ENCODE peak calls at places on chromosomes 13 and 19, in ten cellular contexts. U is tibial artery, A is dorsolateral prefrontal cortex, K is brain microvascular endothelial cell, H is heart right ventricle, J is colonic mucosa, N is left ventricle myocardium inferior, S is bronchial epithelial cell, L is heart left ventricle, G is psoas muscle. D is an unnamed sample. For H3K27me3, the result is how much of the 10 kb centered on the place peaks cover.

GRCh38 chr13:49499889-49500660 is 4.3 kb downstream of the PHF11 start:
- DNase-seq in L (no peak), N (no peak), G (no peak), H (no peak), J (no peak), K (peak), A (no peak), U (no peak), S (peak), D (no peak)

GRCh38 chr13:77565635-77566034 is 30.1 kb downstream of the SCEL start:
- DNase-seq in U (no peak), G (no peak), L (no peak), S (peak), J (no peak), N (no peak), A (no peak), K (peak), H (no peak), D (no peak)

GRCh38 chr13:31909889-31910551 is 121.6 kb upstream of the FRY start:
- DNase-seq in H (no peak), J (peak), S (peak), N (no peak), L (no peak), K (peak), G (no peak), A (no peak), U (no peak), D (no peak)

GRCh38 chr13:44108345-44108858 is 228.7 kb downstream of the LACC1 start:
- DNase-seq in U (peak), K (no peak), H (peak), G (no peak), A (no peak), S (peak), J (peak), L (no peak), N (peak), D (no peak)

GRCh38 chr13:112771877-112772538 is 82.2 kb downstream of the ATP11A start:
- DNase-seq in L (no peak), S (no peak), N (no peak), H (no peak), U (no peak), J (no peak), G (no peak), K (no peak), A (no peak), D (no peak)

GRCh38 chr13:110097013-110097412 is 209.9 kb downstream of the COL4A1 start:
- DNase-seq in G (no peak), U (no peak), A (no peak), H (no peak), S (peak), N (no peak), J (no peak), L (no peak), K (no peak), D (no peak)

GRCh38 chr13:40394304-40394983 is 272.0 kb downstream of the FOXO1 start:
- DNase-seq in G (no peak), S (peak), A (no peak), N (no peak), L (no peak), K (no peak), U (no peak), J (no peak), H (no peak), D (no peak)

GRCh38 chr13:100566543-100566942 is 22.0 kb downstream of the GGACT start:
- DNase-seq in A (no peak), H (no peak), J (no peak), L (no peak), N (no peak), G (no peak), U (no peak), S (peak), K (no peak), D (no peak)

GRCh38 chr13:21733475-21734311 is 62.8 kb downstream of the FGF9 start:
- DNase-seq in U (no peak), H (no peak), N (no peak), S (peak), K (no peak), A (no peak), J (no peak), G (no peak), L (no peak), D (no peak)

DNA sequence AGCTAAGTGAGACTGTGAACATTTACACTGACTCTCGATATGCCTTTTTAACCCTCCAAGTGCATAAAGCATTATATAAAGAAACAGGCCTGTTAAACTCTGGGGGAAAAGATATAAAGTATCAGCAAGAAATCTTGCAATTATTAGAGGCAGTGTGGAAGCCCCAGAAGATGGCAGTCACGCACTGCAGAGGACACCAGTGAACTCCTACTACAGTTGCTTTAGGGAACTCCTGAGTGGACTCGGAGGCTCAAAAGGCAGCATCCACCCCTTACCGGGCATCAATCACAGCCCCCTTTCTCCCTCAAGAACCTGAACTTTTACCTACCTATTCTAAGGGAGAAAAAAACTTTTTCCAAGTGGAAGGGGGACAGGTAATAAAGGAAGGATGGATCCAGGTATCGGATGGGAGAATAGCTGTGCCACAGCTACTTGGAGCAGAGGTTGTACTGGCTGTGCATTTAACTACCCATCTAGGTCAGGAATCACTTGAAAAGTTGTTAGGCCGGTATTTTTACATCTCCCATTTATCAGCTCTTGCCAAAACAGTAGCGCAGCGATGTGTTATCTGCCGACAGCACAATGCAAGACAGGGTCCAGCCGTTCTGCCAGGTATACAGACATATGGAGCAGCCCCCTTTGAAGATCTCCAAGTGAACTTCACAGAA is 80.1 kb downstream of the ZNF486 start:
- DNase-seq in S (peak), A (peak), U (no peak), G (no peak), J (no peak), H (peak), K (no peak), L (no peak), N (peak), D (no peak)
- TF ChIP-seq CTCF in S (peak), A (peak), U (peak), G (peak), J (peak), H (peak), K (peak), L (peak), N (peak), D (peak)

GRCh38 chr19:37966211-37967072 is 59.4 kb downstream of the SIPA1L3 start:
- DNase-seq in H (no peak), L (no peak), U (no peak), K (no peak), A (no peak), G (no peak), J (no peak), S (peak), N (no peak), D (no peak)

GRCh38 chr19:37964109-37964508 is 57.1 kb downstream of the SIPA1L3 start:
- DNase-seq in N (no peak), H (no peak), A (no peak), S (no peak), J (no peak), L (no peak), G (no peak), K (peak), U (no peak), D (no peak)

GRCh38 chr19:37959665-37960114 is 52.7 kb downstream of the SIPA1L3 start:
- DNase-seq in N (no peak), A (no peak), U (no peak), H (no peak), G (no peak), L (no peak), J (no peak), S (no peak), K (no peak), D (no peak)

GRCh38 chr19:37961198-37961597 is 54.2 kb downstream of the SIPA1L3 start:
- DNase-seq in H (no peak), L (no peak), J (no peak), S (no peak), U (no peak), N (no peak), A (no peak), K (no peak), G (no peak), D (no peak)

DNA sequence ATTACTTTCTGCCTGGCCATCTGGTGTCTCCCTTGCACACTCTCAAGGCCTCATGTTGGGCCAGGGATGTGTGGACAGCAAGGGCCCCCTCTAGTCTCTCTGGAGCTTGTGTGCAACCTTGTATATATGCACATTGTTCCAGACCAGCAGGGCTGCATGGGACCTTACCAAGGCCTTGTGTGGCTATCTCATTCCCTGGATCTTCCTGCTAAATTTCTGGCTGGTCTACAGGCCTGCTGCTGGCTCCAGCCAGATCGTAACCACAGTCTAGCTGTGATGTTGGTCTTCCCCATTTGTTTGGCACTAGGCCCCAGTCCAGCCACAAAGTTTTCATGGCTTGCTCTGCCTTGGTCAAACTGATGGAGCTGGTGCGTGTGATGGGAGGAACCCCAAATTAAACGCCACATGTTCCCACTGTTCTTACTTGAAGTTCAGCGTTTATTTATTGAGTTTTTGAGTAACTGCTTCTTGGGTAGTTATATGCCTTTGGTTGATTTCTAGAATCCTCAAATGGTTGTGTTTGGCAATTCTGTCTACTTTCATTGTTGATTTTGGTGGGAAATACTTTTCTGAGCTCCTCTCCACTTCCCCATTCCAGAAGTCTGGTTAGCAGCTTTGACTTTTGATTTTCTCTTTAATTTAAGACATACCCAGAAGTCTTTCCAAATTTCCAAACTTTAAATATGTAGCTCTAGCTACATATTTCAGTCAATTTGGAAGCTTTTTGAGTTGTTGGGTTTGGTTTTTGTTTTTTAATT is 56.4 kb downstream of the SIPA1L3 start:
- DNase-seq in L (no peak), G (no peak), H (no peak), N (no peak), A (no peak), K (peak), J (no peak), S (no peak), U (no peak), D (no peak)
- H3K27me3 ChIP-seq in L (under half), G (under half), H (under half), N (under half), A (under half), K (under half), J (under half), S (under half), U (under half), D (under half)

DNA sequence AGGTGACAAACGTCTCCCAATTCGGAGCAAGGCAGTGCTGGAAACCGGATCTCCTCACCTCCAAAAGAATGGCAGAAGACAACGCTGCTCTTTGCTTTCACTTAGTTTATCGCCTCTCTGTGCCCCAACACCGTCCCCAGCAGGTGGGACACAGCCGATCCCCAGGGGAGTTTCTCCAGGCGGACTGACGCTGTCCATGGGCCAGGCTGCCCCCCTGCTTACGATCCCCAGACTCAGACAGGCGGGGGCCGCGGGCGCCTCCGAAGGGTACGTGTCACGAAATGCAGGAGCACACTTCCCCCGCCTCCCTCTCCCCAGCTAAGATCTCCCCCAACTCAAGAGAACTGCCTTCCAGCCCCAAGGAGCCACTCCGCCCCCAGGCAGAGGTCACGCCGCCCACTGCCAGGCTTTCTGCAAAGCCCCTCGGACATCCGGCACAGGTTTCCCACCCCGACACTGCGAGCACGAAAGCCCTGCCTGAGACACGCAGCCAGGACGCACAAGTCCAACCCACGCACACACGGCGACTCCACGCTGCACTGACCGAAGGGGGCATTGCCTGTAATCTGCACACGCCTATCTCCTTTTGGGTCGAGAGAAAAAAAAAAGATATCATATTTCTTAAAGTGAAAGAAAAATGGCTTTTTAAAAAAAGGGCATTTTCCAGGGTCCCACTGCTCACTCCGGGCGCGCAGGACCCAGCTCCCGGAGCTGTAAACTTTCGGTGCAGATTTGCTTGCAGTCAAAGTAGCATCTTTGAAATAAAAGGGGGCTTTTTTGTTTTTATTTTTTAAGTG is 1.9 kb downstream of the SPRY2 start:
- DNase-seq in L (peak), A (peak), J (peak), H (peak), G (peak), K (peak), U (peak), S (peak), N (peak), D (peak)
- TF ChIP-seq CTCF in L (no peak), A (peak), J (no peak), H (peak), G (peak), K (peak), U (peak), S (peak), N (peak), D (peak)

DNA sequence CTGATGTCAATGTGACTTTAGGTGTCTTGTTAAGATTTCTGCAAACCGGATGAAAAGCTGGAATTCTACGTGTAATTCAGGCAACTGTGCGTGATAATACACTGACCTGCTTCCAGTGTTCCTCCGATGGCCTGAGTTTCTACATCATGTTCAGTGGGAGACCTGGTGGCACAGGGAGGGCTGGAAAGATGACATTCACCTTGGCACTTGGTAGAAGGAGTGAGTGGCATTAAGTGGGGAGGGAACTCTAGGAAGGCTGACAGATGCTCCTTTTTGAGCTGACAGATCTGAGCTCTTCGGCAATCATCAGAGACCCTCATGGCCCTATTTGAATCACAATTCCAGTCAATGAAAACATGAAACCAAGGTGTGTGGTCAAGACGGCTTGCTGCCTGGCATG is 4.0 kb downstream of the CACNA1A start:
- DNase-seq in L (no peak), N (no peak), A (no peak), K (no peak), H (no peak), S (no peak), J (no peak), U (no peak), G (no peak), D (no peak)
- H3K27me3 ChIP-seq in L (under half), N (half or more), A (under half), K (under half), H (under half), S (under half), J (under half), U (under half), G (under half), D (under half)